ENCODE peak calls at places on chromosome 1, in six cellular contexts. M is activated CD4-positive, alpha-beta T cell treated with anti-CD3 and anti-CD28 coated beads, Interleukin-2, amount 10 ng/mL, durations not matched to agents 7 days and 5 days; J is activated naive CD8-positive, alpha-beta T cell treated with anti-CD3 and anti-CD28 coated beads, Interleukin-2, amount 10 ng/mL, durations not matched to agents 7 days and 5 days; I is ELF-1; O is epithelial cell of esophagus; Y is erythroblast. Z is an unnamed sample.
A peak's percentile ranks its signal among the peaks of the same experiment; 100 is the strongest.

GRCh38 chr1:39642796-39643195 is 3.4 kb upstream of the HEYL start:
- DNase-seq in O (peak; percentile 32), M (no peak), J (no peak), Y (no peak), I (no peak), Z (no peak)

GRCh38 chr1:44811714-44812151 is 3.4 kb downstream of the BTBD19 start:
- DNase-seq in M (no peak), O (no peak), Y (no peak), J (peak; percentile 28), I (peak; percentile 73), Z (no peak)

GRCh38 chr1:112322018-112322417 is 74.0 kb upstream of the CTTNBP2NL start:
- DNase-seq in O (no peak), M (no peak), I (no peak), J (no peak), Y (no peak), Z (no peak)

GRCh38 chr1:11623702-11624101 is 30.5 kb downstream of the FBXO2 start:
- DNase-seq in I (no peak), Y (no peak), M (no peak), J (no peak), O (no peak), Z (no peak)

GRCh38 chr1:18908911-18909771 is 6.8 kb upstream of the ALDH4A1 start:
- DNase-seq in Y (peak; percentile 95), I (no peak), J (no peak), O (no peak), M (no peak), Z (peak; percentile 87)

GRCh38 chr1:37658486-37658885 is 23.8 kb upstream of the RSPO1 start:
- DNase-seq in Y (no peak), I (no peak), M (no peak), O (no peak), J (no peak), Z (no peak)

GRCh38 chr1:71521655-71522264 is 440.9 kb upstream of the ZRANB2 start:
- DNase-seq in M (no peak), J (no peak), O (peak; percentile 59), Y (no peak), I (no peak), Z (no peak)

GRCh38 chr1:41681331-41682136 is 197.1 kb upstream of the EDN2 start:
- DNase-seq in J (no peak), Y (no peak), I (no peak), O (peak; percentile 63), M (no peak), Z (no peak)